ENCODE peak calls at places on chromosomes 13 and 19, in seven cellular contexts. One of them, this sample, is unnamed.

GRCh38 chr19:43634516-43634876 is 5.2 kb downstream of the CADM4 start:
- DNase-seq in neural progenitor cell: peak; percentile 37
- DNase-seq in brain microvascular endothelial cell: no peak
- DNase-seq in NB4: no peak
- DNase-seq in endothelial cell of umbilical vein: no peak
- DNase-seq in left lung: no peak
- DNase-seq in left ventricle myocardium inferior: no peak
- DNase-seq in this sample: no peak

GRCh38 chr19:7417671-7418324 is 69.1 kb downstream of the ARHGEF18 start:
- DNase-seq in NB4: no peak
- DNase-seq in neural progenitor cell: no peak
- DNase-seq in endothelial cell of umbilical vein: no peak
- DNase-seq in left ventricle myocardium inferior: no peak
- DNase-seq in brain microvascular endothelial cell: peak; percentile 26
- DNase-seq in left lung: no peak
- DNase-seq in this sample: no peak

GRCh38 chr13:80022146-80022545 is 318.8 kb downstream of the SPRY2 start:
- DNase-seq in NB4: no peak
- DNase-seq in neural progenitor cell: no peak
- DNase-seq in left ventricle myocardium inferior: no peak
- DNase-seq in brain microvascular endothelial cell: peak; percentile 21
- DNase-seq in endothelial cell of umbilical vein: no peak
- DNase-seq in left lung: no peak
- DNase-seq in this sample: no peak

GRCh38 chr13:44646044-44646443 is 69.9 kb upstream of the TSC22D1 start:
- DNase-seq in left lung: no peak
- DNase-seq in NB4: no peak
- DNase-seq in left ventricle myocardium inferior: no peak
- DNase-seq in endothelial cell of umbilical vein: no peak
- DNase-seq in neural progenitor cell: no peak
- DNase-seq in brain microvascular endothelial cell: no peak
- DNase-seq in this sample: no peak

GRCh38 chr13:71722206-71722605 is 144.8 kb downstream of the DACH1 start:
- DNase-seq in left lung: no peak
- DNase-seq in NB4: no peak
- DNase-seq in neural progenitor cell: no peak
- DNase-seq in endothelial cell of umbilical vein: no peak
- DNase-seq in left ventricle myocardium inferior: no peak
- DNase-seq in brain microvascular endothelial cell: no peak
- DNase-seq in this sample: no peak

GRCh38 chr13:113667771-113668490 is 912 bp downstream of the GRK1 start:
- DNase-seq in left lung: peak; percentile 22
- DNase-seq in neural progenitor cell: no peak
- DNase-seq in endothelial cell of umbilical vein: no peak
- DNase-seq in brain microvascular endothelial cell: no peak
- DNase-seq in NB4: no peak
- DNase-seq in left ventricle myocardium inferior: peak; percentile 11
- DNase-seq in this sample: no peak

GRCh38 chr13:97354808-97355207 is 79.2 kb upstream of the RAP2A start:
- DNase-seq in NB4: no peak
- DNase-seq in left ventricle myocardium inferior: no peak
- DNase-seq in left lung: no peak
- DNase-seq in brain microvascular endothelial cell: no peak
- DNase-seq in neural progenitor cell: no peak
- DNase-seq in endothelial cell of umbilical vein: no peak
- DNase-seq in this sample: no peak

GRCh38 chr19:55678121-55678671 is 3.2 kb downstream of the EPN1 start:
- DNase-seq in NB4: peak; percentile 76
- DNase-seq in endothelial cell of umbilical vein: no peak
- DNase-seq in left ventricle myocardium inferior: peak; percentile 45
- DNase-seq in left lung: peak; percentile 73
- DNase-seq in neural progenitor cell: no peak
- DNase-seq in brain microvascular endothelial cell: no peak
- DNase-seq in this sample: peak; percentile 83

GRCh38 chr19:30671622-30672051 is 299.5 kb downstream of the ZNF536 start:
- DNase-seq in neural progenitor cell: no peak
- DNase-seq in left ventricle myocardium inferior: peak; percentile 59
- DNase-seq in left lung: no peak
- DNase-seq in NB4: no peak
- DNase-seq in brain microvascular endothelial cell: no peak
- DNase-seq in endothelial cell of umbilical vein: no peak
- DNase-seq in this sample: no peak

GRCh38 chr19:55526216-55527196 is 10.4 kb downstream of the SBK2 start:
- DNase-seq in left lung: peak; percentile 59
- DNase-seq in left ventricle myocardium inferior: peak; percentile 82
- DNase-seq in endothelial cell of umbilical vein: peak; percentile 59
- DNase-seq in NB4: no peak
- DNase-seq in brain microvascular endothelial cell: peak; percentile 62
- DNase-seq in neural progenitor cell: no peak
- DNase-seq in this sample: no peak

GRCh38 chr19:19747357-19748220 is 14.7 kb upstream of the ZNF14 start:
- DNase-seq in left ventricle myocardium inferior: no peak
- DNase-seq in endothelial cell of umbilical vein: no peak
- DNase-seq in brain microvascular endothelial cell: no peak
- DNase-seq in NB4: no peak
- DNase-seq in left lung: no peak
- DNase-seq in neural progenitor cell: no peak
- DNase-seq in this sample: no peak

GRCh38 chr19:27679399-27679798 is 1533.6 kb downstream of the UQCRFS1 start:
- DNase-seq in endothelial cell of umbilical vein: no peak
- DNase-seq in brain microvascular endothelial cell: no peak
- DNase-seq in NB4: no peak
- DNase-seq in left lung: no peak
- DNase-seq in neural progenitor cell: no peak
- DNase-seq in left ventricle myocardium inferior: no peak
- DNase-seq in this sample: no peak

GRCh38 chr19:36152061-36152885 is at the start of gene COX7A1:
- DNase-seq in neural progenitor cell: no peak
- DNase-seq in left lung: peak; percentile 57
- DNase-seq in left ventricle myocardium inferior: peak; percentile 87
- DNase-seq in NB4: no peak
- DNase-seq in brain microvascular endothelial cell: peak; percentile 38
- DNase-seq in endothelial cell of umbilical vein: peak; percentile 23
- DNase-seq in this sample: peak; percentile 36

GRCh38 chr19:3766520-3766919 is 4.0 kb downstream of the MRPL54 start:
- DNase-seq in left lung: peak; percentile 34
- DNase-seq in neural progenitor cell: no peak
- DNase-seq in endothelial cell of umbilical vein: no peak
- DNase-seq in brain microvascular endothelial cell: no peak
- DNase-seq in NB4: no peak
- DNase-seq in left ventricle myocardium inferior: no peak
- DNase-seq in this sample: no peak

GRCh38 chr19:35310331-35310730 is 18.4 kb downstream of the MAG start:
- DNase-seq in left lung: no peak
- DNase-seq in endothelial cell of umbilical vein: no peak
- DNase-seq in neural progenitor cell: no peak
- DNase-seq in NB4: no peak
- DNase-seq in left ventricle myocardium inferior: no peak
- DNase-seq in brain microvascular endothelial cell: no peak
- DNase-seq in this sample: no peak

GRCh38 chr19:8444677-8445487 is at the start of gene HNRNPM:
- DNase-seq in NB4: peak; percentile 100
- DNase-seq in neural progenitor cell: peak; percentile 99
- DNase-seq in left ventricle myocardium inferior: peak; percentile 100
- DNase-seq in endothelial cell of umbilical vein: peak; percentile 99
- DNase-seq in brain microvascular endothelial cell: peak; percentile 97
- DNase-seq in left lung: peak; percentile 100
- DNase-seq in this sample: peak; percentile 99

DNA sequence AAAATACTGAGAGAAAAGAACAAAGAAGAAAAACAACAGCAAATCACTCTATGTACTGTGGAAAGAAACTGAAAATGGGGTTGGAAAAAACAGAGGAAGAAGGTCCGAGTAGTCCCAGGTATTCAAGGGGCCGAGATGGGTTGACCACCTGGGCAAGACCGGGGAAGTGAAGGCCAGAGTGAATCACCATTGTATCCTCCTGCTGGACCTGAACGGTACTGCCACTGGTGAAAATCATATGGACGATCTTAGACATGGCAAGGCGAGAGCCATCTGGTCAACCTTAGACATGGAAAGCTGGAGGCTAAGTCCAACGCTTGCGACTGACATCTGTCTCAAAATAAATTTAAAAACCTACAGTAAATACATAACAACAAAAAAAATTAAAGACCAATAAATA is 44.4 kb upstream of the ZNF91 start:
- DNase-seq in neural progenitor cell: no peak
- DNase-seq in brain microvascular endothelial cell: no peak
- DNase-seq in left ventricle myocardium inferior: no peak
- DNase-seq in endothelial cell of umbilical vein: no peak
- DNase-seq in NB4: peak; percentile 32
- DNase-seq in left lung: no peak
- DNase-seq in this sample: no peak
- TF ChIP-seq CTCF in neural progenitor cell: no peak
- TF ChIP-seq CTCF in brain microvascular endothelial cell: peak; percentile 54
- TF ChIP-seq CTCF in left ventricle myocardium inferior: peak; percentile 26
- TF ChIP-seq CTCF in endothelial cell of umbilical vein: no peak
- TF ChIP-seq CTCF in NB4: peak; percentile 14
- TF ChIP-seq CTCF in left lung: no peak
- TF ChIP-seq CTCF in this sample: no peak

GRCh38 chr13:26719356-26719945 is 41.1 kb downstream of the GPR12 start:
- DNase-seq in neural progenitor cell: no peak
- DNase-seq in NB4: peak; percentile 94
- DNase-seq in left lung: no peak
- DNase-seq in brain microvascular endothelial cell: no peak
- DNase-seq in left ventricle myocardium inferior: no peak
- DNase-seq in endothelial cell of umbilical vein: peak; percentile 67
- DNase-seq in this sample: no peak
- TF ChIP-seq CTCF in neural progenitor cell: peak; percentile 33
- TF ChIP-seq CTCF in NB4: peak; percentile 71
- TF ChIP-seq CTCF in left lung: no peak
- TF ChIP-seq CTCF in brain microvascular endothelial cell: peak; percentile 44
- TF ChIP-seq CTCF in left ventricle myocardium inferior: peak; percentile 23
- TF ChIP-seq CTCF in endothelial cell of umbilical vein: peak; percentile 20
- TF ChIP-seq CTCF in this sample: no peak

GRCh38 chr19:1457031-1457739 is 7.3 kb downstream of the APC2 start:
- DNase-seq in left ventricle myocardium inferior: no peak
- DNase-seq in brain microvascular endothelial cell: no peak
- DNase-seq in neural progenitor cell: peak; percentile 61
- DNase-seq in NB4: no peak
- DNase-seq in endothelial cell of umbilical vein: no peak
- DNase-seq in left lung: no peak
- DNase-seq in this sample: no peak
- TF ChIP-seq CTCF in left ventricle myocardium inferior: no peak
- TF ChIP-seq CTCF in brain microvascular endothelial cell: no peak
- TF ChIP-seq CTCF in neural progenitor cell: peak; percentile 24
- TF ChIP-seq CTCF in NB4: no peak
- TF ChIP-seq CTCF in endothelial cell of umbilical vein: peak; percentile 8
- TF ChIP-seq CTCF in left lung: no peak
- TF ChIP-seq CTCF in this sample: no peak

DNA sequence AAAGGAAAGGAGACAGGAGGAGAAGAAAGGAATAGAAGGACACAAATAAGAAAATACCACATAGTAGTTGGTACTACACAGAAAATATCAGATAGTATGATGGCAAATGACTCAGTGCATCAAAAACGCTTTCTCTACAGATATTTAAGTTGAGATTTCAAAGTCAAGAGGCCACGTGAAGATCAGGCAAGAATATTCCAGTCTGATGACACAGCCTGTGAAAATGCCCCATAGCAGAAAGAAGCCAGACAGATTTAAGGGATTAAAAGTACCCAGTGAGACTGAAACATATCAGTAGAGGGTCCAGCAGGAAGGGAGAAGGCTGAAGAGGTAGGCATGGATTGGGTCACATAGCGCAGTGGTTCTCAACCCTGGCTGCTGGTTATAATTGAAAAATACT is 113.7 kb downstream of the VWA8 start:
- DNase-seq in left ventricle myocardium inferior: no peak
- DNase-seq in NB4: no peak
- DNase-seq in left lung: no peak
- DNase-seq in neural progenitor cell: no peak
- DNase-seq in endothelial cell of umbilical vein: no peak
- DNase-seq in brain microvascular endothelial cell: peak; percentile 33
- DNase-seq in this sample: no peak
- TF ChIP-seq CTCF in left ventricle myocardium inferior: no peak
- TF ChIP-seq CTCF in NB4: no peak
- TF ChIP-seq CTCF in left lung: no peak
- TF ChIP-seq CTCF in neural progenitor cell: no peak
- TF ChIP-seq CTCF in endothelial cell of umbilical vein: no peak
- TF ChIP-seq CTCF in brain microvascular endothelial cell: no peak
- TF ChIP-seq CTCF in this sample: no peak

DNA sequence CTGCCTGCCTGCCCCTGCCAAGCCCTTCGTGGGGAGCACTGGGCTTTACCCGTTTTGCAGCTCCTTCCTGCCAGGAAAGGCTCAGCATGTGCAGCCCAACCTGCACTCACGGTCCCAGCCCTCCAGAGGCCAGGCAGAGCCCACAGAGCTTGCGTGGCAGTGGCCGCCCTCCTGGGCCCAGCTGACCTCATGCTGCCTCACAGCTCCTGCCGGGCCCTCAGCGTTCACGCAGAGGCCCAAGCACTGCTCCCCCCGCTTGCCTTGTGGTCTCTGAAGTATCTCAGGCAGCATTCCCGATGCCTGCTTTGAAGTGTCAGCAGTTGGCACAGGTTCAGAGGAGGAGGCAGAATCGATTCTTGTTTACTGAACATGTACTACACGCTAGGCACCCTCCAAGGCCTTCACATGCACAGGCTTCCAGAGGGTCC is 32.5 kb downstream of the CAPN12 start:
- DNase-seq in NB4: no peak
- DNase-seq in left ventricle myocardium inferior: no peak
- DNase-seq in brain microvascular endothelial cell: peak; percentile 91
- DNase-seq in neural progenitor cell: no peak
- DNase-seq in endothelial cell of umbilical vein: no peak
- DNase-seq in left lung: peak; percentile 63
- DNase-seq in this sample: no peak
- TF ChIP-seq CTCF in NB4: no peak
- TF ChIP-seq CTCF in left ventricle myocardium inferior: no peak
- TF ChIP-seq CTCF in brain microvascular endothelial cell: peak; percentile 59
- TF ChIP-seq CTCF in neural progenitor cell: no peak
- TF ChIP-seq CTCF in endothelial cell of umbilical vein: no peak
- TF ChIP-seq CTCF in left lung: no peak
- TF ChIP-seq CTCF in this sample: no peak

GRCh38 chr13:32837307-32837972 is 178.8 kb upstream of the KL start:
- DNase-seq in endothelial cell of umbilical vein: no peak
- DNase-seq in NB4: no peak
- DNase-seq in brain microvascular endothelial cell: no peak
- DNase-seq in left lung: no peak
- DNase-seq in left ventricle myocardium inferior: no peak
- DNase-seq in neural progenitor cell: no peak
- DNase-seq in this sample: no peak
- TF ChIP-seq CTCF in endothelial cell of umbilical vein: no peak
- TF ChIP-seq CTCF in NB4: no peak
- TF ChIP-seq CTCF in brain microvascular endothelial cell: no peak
- TF ChIP-seq CTCF in left lung: no peak
- TF ChIP-seq CTCF in left ventricle myocardium inferior: no peak
- TF ChIP-seq CTCF in neural progenitor cell: no peak
- TF ChIP-seq CTCF in this sample: no peak

This sample was measured in GM13977.